ENCODE peak calls at places on chromosomes 13 and 19, in nine cellular contexts. C is activated naive CD4-positive, alpha-beta T cell; D is activated CD4-positive, alpha-beta T cell treated with anti-CD3 and anti-CD28 coated beads, Interleukin-2, amount 10 ng/mL, durations not matched to agents 7 days and 5 days; X is GM04504; R is neural progenitor cell; H is stimulated activated CD8-positive, alpha-beta memory T cell treated with anti-CD3 and anti-CD28 coated beads, Interleukin-4, amount 100 ng/mL, for 1 hour; F is amygdala; V is mesothelial cell of epicardium; Y is lower lobe of right lung. O is an unnamed sample.

GRCh38 chr13:43494206-43494605 is 292.6 kb downstream of the ENOX1 start:
- DNase-seq in C (no peak), D (no peak), X (no peak), R (no peak), H (no peak), F (no peak), V (no peak), Y (no peak), O (no peak)

GRCh38 chr19:956747-957451 is 27.2 kb upstream of the WDR18 start:
- DNase-seq in C (no peak), D (no peak), X (peak; percentile 28), R (peak; percentile 91), H (no peak), F (no peak), V (no peak), Y (no peak), O (no peak)

GRCh38 chr19:37227996-37228395 is 10.0 kb downstream of the ZNF383 start:
- DNase-seq in C (no peak), D (peak; percentile 36), X (no peak), R (peak; percentile 42), H (no peak), F (no peak), V (no peak), Y (no peak), O (no peak)

GRCh38 chr19:10471909-10472308 is 31.2 kb downstream of the KEAP1 start:
- DNase-seq in C (no peak), D (peak; percentile 52), X (no peak), R (no peak), H (no peak), F (no peak), V (no peak), Y (no peak), O (no peak)

GRCh38 chr13:99686157-99686572 is 184.9 kb downstream of the TM9SF2 start:
- DNase-seq in C (no peak), D (no peak), X (no peak), R (peak; percentile 30), H (no peak), F (no peak), V (no peak), Y (no peak), O (no peak)

GRCh38 chr19:10274589-10274988 is 3.7 kb downstream of the ICAM1 start:
- DNase-seq in C (no peak), D (no peak), X (no peak), R (no peak), H (no peak), F (no peak), V (no peak), Y (no peak), O (no peak)

GRCh38 chr13:53165201-53165600 is 136.6 kb downstream of the OLFM4 start:
- DNase-seq in C (no peak), D (no peak), X (no peak), R (peak; percentile 46), H (no peak), F (no peak), V (no peak), Y (no peak), O (no peak)

GRCh38 chr19:3849787-3850186 is 19.1 kb downstream of the ZFR2 start:
- DNase-seq in C (no peak), D (no peak), X (no peak), R (no peak), H (no peak), F (no peak), V (no peak), Y (no peak), O (no peak)

GRCh38 chr19:2014731-2015610 is 543 bp downstream of the BTBD2 start:
- DNase-seq in C (no peak), D (peak; percentile 23), X (no peak), R (peak; percentile 85), H (no peak), F (no peak), V (no peak), Y (peak; percentile 59), O (peak; percentile 81)

GRCh38 chr13:37192986-37193385 is 87.5 kb upstream of the CSNK1A1L start:
- DNase-seq in C (no peak), D (no peak), X (no peak), R (no peak), H (no peak), F (no peak), V (no peak), Y (no peak), O (no peak)

GRCh38 chr19:1067341-1068103 is 555 bp downstream of the ARHGAP45 start:
- DNase-seq in C (no peak), D (no peak), X (no peak), R (no peak), H (no peak), F (no peak), V (no peak), Y (peak; percentile 48), O (peak; percentile 47)

GRCh38 chr19:56637976-56638555 is 4.9 kb upstream of the SMIM17 start:
- DNase-seq in C (no peak), D (peak; percentile 69), X (peak; percentile 17), R (peak; percentile 95), H (no peak), F (peak; percentile 52), V (no peak), Y (no peak), O (peak; percentile 58)

GRCh38 chr13:110634558-110634957 is 19.2 kb downstream of the NAXD start:
- DNase-seq in C (no peak), D (no peak), X (no peak), R (no peak), H (no peak), F (no peak), V (no peak), Y (peak; percentile 20), O (no peak)

GRCh38 chr13:42153371-42153770 is 104.9 kb downstream of the DGKH start:
- DNase-seq in C (no peak), D (no peak), X (no peak), R (no peak), H (no peak), F (no peak), V (no peak), Y (no peak), O (no peak)

GRCh38 chr13:73307481-73307880 is 248.7 kb downstream of the KLF5 start:
- DNase-seq in C (no peak), D (no peak), X (no peak), R (no peak), H (no peak), F (no peak), V (no peak), Y (no peak), O (no peak)

GRCh38 chr13:59533561-59534337 is 630.0 kb downstream of the DIAPH3 start:
- DNase-seq in C (no peak), D (no peak), X (no peak), R (no peak), H (no peak), F (no peak), V (no peak), Y (no peak), O (no peak)

GRCh38 chr19:10290876-10291553 is 1.3 kb downstream of the ICAM5 start:
- DNase-seq in C (no peak), D (peak; percentile 46), X (no peak), R (peak; percentile 65), H (no peak), F (peak; percentile 5), V (no peak), Y (peak; percentile 90), O (peak; percentile 74)

GRCh38 chr13:69287050-69287698 is 820.5 kb upstream of the ATXN8OS start:
- DNase-seq in C (no peak), D (no peak), X (no peak), R (no peak), H (no peak), F (no peak), V (no peak), Y (no peak), O (no peak)

GRCh38 chr13:106415971-106416370 is 119.5 kb downstream of the EFNB2 start:
- DNase-seq in C (no peak), D (no peak), X (no peak), R (no peak), H (no peak), F (no peak), V (no peak), Y (no peak), O (no peak)

GRCh38 chr19:33469171-33470039 is 52.2 kb downstream of the PEPD start:
- DNase-seq in C (no peak), D (no peak), X (no peak), R (no peak), H (no peak), F (no peak), V (no peak), Y (peak; percentile 14), O (no peak)

GRCh38 chr19:39941151-39941550 is 6.7 kb upstream of the FCGBP start:
- DNase-seq in C (no peak), D (no peak), X (no peak), R (no peak), H (no peak), F (no peak), V (no peak), Y (no peak), O (no peak)

GRCh38 chr13:20230913-20231838 is 943 bp downstream of the GJB6 start:
- DNase-seq in C (no peak), D (peak; percentile 34), X (no peak), R (peak; percentile 17), H (no peak), F (no peak), V (no peak), Y (no peak), O (no peak)

GRCh38 chr13:111282425-111282824 is 38.0 kb upstream of the TEX29 start:
- DNase-seq in C (no peak), D (no peak), X (no peak), R (no peak), H (no peak), F (no peak), V (no peak), Y (no peak), O (no peak)

GRCh38 chr19:29384676-29385075 is 141.1 kb upstream of the VSTM2B start:
- DNase-seq in C (no peak), D (no peak), X (no peak), R (no peak), H (no peak), F (no peak), V (no peak), Y (peak; percentile 20), O (no peak)

GRCh38 chr19:12983561-12984142 is 11.6 kb upstream of the NFIX start:
- DNase-seq in C (peak; percentile 58), D (peak; percentile 73), X (peak; percentile 45), R (peak; percentile 91), H (peak; percentile 54), F (peak; percentile 86), V (peak; percentile 80), Y (peak; percentile 85), O (peak; percentile 90)

GRCh38 chr19:38742296-38742695 is 2.0 kb downstream of the CAPN12 start:
- DNase-seq in C (no peak), D (no peak), X (no peak), R (no peak), H (no peak), F (no peak), V (no peak), Y (peak; percentile 39), O (no peak)

GRCh38 chr13:40420160-40420740 is 246.2 kb downstream of the FOXO1 start:
- DNase-seq in C (no peak), D (no peak), X (no peak), R (no peak), H (no peak), F (no peak), V (no peak), Y (no peak), O (no peak)

GRCh38 chr13:79775830-79776229 is 294.9 kb downstream of the NDFIP2 start:
- DNase-seq in C (no peak), D (no peak), X (peak; percentile 50), R (peak; percentile 61), H (no peak), F (peak; percentile 2), V (no peak), Y (no peak), O (peak; percentile 25)

GRCh38 chr19:13781547-13781946 is 7.3 kb downstream of the C19orf53 start:
- DNase-seq in C (no peak), D (no peak), X (peak; percentile 73), R (peak; percentile 90), H (no peak), F (no peak), V (no peak), Y (peak; percentile 64), O (no peak)

GRCh38 chr19:36215276-36216171 is 618 bp downstream of the ZNF146 start:
- DNase-seq in C (no peak), D (peak; percentile 7), X (no peak), R (peak; percentile 39), H (no peak), F (no peak), V (no peak), Y (no peak), O (no peak)

GRCh38 chr13:44759723-44760360 is 183.7 kb upstream of the TSC22D1 start:
- DNase-seq in C (no peak), D (no peak), X (no peak), R (no peak), H (no peak), F (no peak), V (no peak), Y (peak; percentile 51), O (no peak)